ENCODE peak calls at places on chromosomes 16 and 17, in four cellular contexts. I is IMR-90, G is H1, H is mesendoderm. P is an unnamed sample.
A peak's percentile ranks its signal among the peaks of the same experiment; 100 is the strongest.

GRCh38 chr16:67766281-67766680 is 40.1 kb downstream of the RANBP10 start:
- DNase-seq in I (peak; percentile 37), G (no peak), H (no peak), P (no peak)

GRCh38 chr16:50742521-50743150 is 750 bp downstream of the CYLD start:
- DNase-seq in I (peak; percentile 43), G (peak; percentile 56), H (peak; percentile 17), P (no peak)

GRCh38 chr17:39794249-39794970 is 56.7 kb downstream of the GRB7 start:
- DNase-seq in I (no peak), G (no peak), H (no peak), P (no peak)

GRCh38 chr17:62206550-62206949 is 141.5 kb upstream of the MED13 start:
- DNase-seq in I (no peak), G (no peak), H (no peak), P (no peak)

GRCh38 chr17:29576214-29577008 is 7.9 kb downstream of the TP53I13 start:
- DNase-seq in I (no peak), G (no peak), H (no peak), P (no peak)

GRCh38 chr17:21119247-21119944 is 7.4 kb upstream of the DHRS7B start:
- DNase-seq in I (peak; percentile 61), G (peak; percentile 76), H (peak; percentile 88), P (peak; percentile 87)

GRCh38 chr17:78316867-78317816 is 42.7 kb downstream of the SOCS3 start:
- DNase-seq in I (peak; percentile 71), G (peak; percentile 77), H (peak; percentile 91), P (peak; percentile 94)

GRCh38 chr16:1225051-1225451 is at the start of gene TPSG1:
- DNase-seq in I (no peak), G (no peak), H (no peak), P (no peak)

GRCh38 chr16:80997139-80997798 is 9.4 kb downstream of the CMC2 start:
- DNase-seq in I (no peak), G (no peak), H (no peak), P (no peak)

GRCh38 chr16:56824335-56824734 is 40.7 kb upstream of the SLC12A3 start:
- DNase-seq in I (no peak), G (no peak), H (peak; percentile 44), P (no peak)

GRCh38 chr17:31744541-31744951 is 114.5 kb downstream of the COPRS start:
- DNase-seq in I (no peak), G (no peak), H (no peak), P (no peak)

GRCh38 chr17:80318166-80318565 is 57.5 kb downstream of the RNF213 start:
- DNase-seq in I (no peak), G (no peak), H (no peak), P (no peak)

GRCh38 chr17:64006361-64007088 is 8.4 kb downstream of the PRR29 start:
- DNase-seq in I (no peak), G (peak; percentile 39), H (no peak), P (peak; percentile 24)

GRCh38 chr16:10752843-10753523 is 9.3 kb downstream of the NUBP1 start:
- DNase-seq in I (no peak), G (no peak), H (no peak), P (no peak)

GRCh38 chr17:3543453-3543852 is 14.2 kb downstream of the TRPV3 start:
- DNase-seq in I (no peak), G (no peak), H (no peak), P (no peak)

GRCh38 chr16:68083861-68084503 is 1.2 kb upstream of the NFATC3 start:
- DNase-seq in I (peak; percentile 37), G (no peak), H (peak; percentile 75), P (no peak)

GRCh38 chr16:67148656-67149275 is 2.0 kb downstream of the B3GNT9 start:
- DNase-seq in I (no peak), G (no peak), H (no peak), P (no peak)

DNA sequence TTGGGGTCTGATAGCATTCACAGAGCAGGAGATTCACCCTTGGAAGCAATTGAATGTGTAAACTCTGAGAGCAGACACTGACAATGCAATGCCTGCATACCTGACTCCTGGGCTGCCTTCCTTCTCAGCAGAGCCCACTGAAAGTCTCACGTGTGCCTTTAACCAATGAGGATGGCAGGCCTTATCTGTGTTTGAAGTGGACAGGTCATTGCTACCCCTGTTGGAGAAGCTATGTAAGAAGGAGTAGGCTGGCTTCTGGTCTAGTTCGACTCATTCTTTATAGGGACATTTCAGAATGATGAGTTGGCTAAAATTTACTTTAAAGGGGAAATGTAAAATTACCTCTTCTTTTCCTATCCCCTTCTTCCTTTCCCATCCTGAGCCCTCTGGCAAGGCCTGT is 446.3 kb downstream of the SLC39A11 start:
- DNase-seq in I (peak; percentile 16), G (no peak), H (peak; percentile 40), P (no peak)
- H4K5ac ChIP-seq in I (no peak overlapping the region), G (no peak overlapping the region), H (no peak overlapping the region), P (no peak overlapping the region)

DNA sequence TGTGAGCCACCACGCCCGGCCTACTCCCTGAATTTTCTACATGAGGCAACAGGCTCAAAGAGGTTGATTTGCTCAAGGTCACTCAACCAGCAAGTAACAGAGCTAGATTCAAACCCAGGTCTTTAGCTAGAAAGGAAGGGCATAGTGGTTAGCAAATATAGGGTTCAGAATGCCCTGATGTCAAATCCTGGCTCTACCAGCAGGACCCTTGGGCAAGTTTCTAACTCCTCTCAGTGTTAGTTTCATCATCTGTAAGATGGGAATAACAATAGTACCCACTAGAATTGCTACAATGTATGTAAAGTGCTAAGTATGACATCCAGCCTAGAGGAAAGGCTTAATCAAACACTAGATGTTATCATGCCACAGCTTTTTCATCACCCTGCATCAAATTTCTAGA is 19.1 kb upstream of the CYB5B start:
- DNase-seq in I (no peak), G (no peak), H (no peak), P (no peak)
- H2AK5ac ChIP-seq in I (peak overlapping the region; percentile 43), G (no peak overlapping the region), H (no peak overlapping the region), P (no peak overlapping the region)

DNA sequence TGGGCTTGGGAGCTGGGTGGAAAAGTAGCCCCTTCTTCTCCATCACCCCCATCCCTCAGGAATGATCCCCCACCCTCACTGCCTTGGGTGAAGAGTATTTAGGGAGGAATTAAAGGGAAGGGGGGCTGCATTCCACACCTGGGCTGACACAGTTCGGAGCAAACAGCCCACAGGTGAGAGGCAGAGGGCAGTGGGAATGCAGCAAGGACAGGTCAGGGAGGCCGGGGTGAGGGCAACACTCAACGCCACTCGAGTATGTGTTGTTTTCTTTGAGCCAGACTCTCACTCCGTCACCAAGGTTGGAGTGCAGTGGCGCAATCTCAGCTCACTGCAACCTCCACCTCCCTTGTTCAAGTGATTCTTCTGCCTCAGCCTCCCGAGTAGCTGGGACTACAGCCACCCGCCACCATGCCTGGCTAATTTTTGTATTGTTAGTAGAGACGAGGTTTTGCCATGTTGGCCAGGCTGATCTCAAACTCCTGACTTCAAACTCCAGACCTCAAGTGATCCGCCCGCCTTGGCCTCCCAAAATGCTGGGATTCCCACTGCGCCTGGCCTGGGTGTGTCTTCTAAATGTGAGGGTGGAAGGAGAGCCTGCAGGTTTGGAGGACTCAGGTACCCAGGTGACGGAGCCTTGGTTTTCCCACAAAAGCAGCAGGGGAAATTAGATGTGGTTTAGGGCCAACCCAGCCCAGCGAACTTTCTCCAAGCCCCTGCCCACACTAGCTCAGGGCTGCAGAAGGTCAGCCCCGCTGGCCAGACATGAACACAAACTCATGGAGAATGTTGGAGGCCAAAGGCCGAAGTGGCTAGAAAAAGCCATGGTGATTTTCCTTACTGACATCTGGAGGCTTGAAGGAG is 21.2 kb upstream of the ITGA3 start:
- DNase-seq in I (no peak), G (no peak), H (peak; percentile 29), P (no peak)
- H4K5ac ChIP-seq in I (no peak overlapping the region), G (no peak overlapping the region), H (no peak overlapping the region), P (no peak overlapping the region)

DNA sequence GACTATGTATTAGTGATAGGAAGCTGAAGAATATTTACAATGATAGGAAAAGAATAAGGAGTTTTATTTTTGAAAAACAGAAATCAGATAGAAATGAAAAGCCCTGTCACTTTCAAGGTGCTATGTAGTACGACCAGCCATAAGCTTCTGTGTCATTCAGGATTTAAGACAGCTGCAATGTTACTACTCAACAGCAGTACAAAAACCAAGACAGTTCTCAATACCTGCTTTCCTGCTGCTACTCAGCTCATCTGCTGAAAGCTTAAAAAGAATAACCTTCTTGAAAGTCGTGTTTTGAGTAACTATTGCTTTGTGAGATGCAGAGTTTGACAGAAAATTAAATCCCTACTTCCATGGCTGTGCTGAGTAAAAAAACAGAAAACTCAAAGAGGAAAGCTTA is 8.7 kb downstream of the GRB2 start:
- DNase-seq in I (no peak), G (no peak), H (no peak), P (no peak)
- H2AK5ac ChIP-seq in I (no peak overlapping the region), G (no peak overlapping the region), H (no peak overlapping the region), P (no peak overlapping the region)

GRCh38 chr16:53805747-53806146 is 101.8 kb downstream of the FTO start:
- DNase-seq in I (no peak), G (no peak), H (no peak), P (no peak)
- H4K5ac ChIP-seq in I (no peak overlapping the region), G (no peak overlapping the region), H (no peak overlapping the region), P (no peak overlapping the region)

P was measured in H9.